ENCODE peak calls at places on chromosomes 5 and 9, in six cellular contexts. C is ecto neural progenitor cell; Y is activated CD8-positive, alpha-beta memory T cell treated with anti-CD3 and anti-CD28 coated beads, Interleukin-2, amount 50 U/mL, for 4 hours; R is EH; J is occipital lobe; V is endothelial cell. E is an unnamed sample.

GRCh38 chr9:122197334-122197872 is 31.4 kb downstream of the LHX6 start:
- DNase-seq in C (no peak), Y (no peak), R (no peak), J (no peak), V (no peak), E (no peak)

GRCh38 chr5:138463335-138464017 is 1.8 kb upstream of the EGR1 start:
- DNase-seq in C (no peak), Y (no peak), R (peak), J (no peak), V (no peak), E (no peak)

GRCh38 chr5:58148366-58148765 is 311.5 kb downstream of the PLK2 start:
- DNase-seq in C (no peak), Y (no peak), R (peak), J (no peak), V (no peak), E (no peak)

GRCh38 chr5:43409809-43410271 is 2.4 kb downstream of the CCL28 start:
- DNase-seq in C (no peak), Y (no peak), R (no peak), J (no peak), V (no peak), E (no peak)

GRCh38 chr9:36029765-36030528 is 6.8 kb upstream of the RECK start:
- DNase-seq in C (no peak), Y (no peak), R (peak), J (no peak), V (no peak), E (no peak)

GRCh38 chr5:179268399-179268952 is 76.8 kb downstream of the ADAMTS2 start:
- DNase-seq in C (no peak), Y (no peak), R (no peak), J (no peak), V (no peak), E (peak)

GRCh38 chr5:33257807-33258491 is 182.8 kb upstream of the TARS1 start:
- DNase-seq in C (no peak), Y (no peak), R (peak), J (no peak), V (no peak), E (no peak)

GRCh38 chr5:112862085-112862484 is 998 bp downstream of the SRP19 start:
- DNase-seq in C (no peak), Y (no peak), R (no peak), J (no peak), V (no peak), E (no peak)

GRCh38 chr5:143243103-143243502 is 160.4 kb downstream of the NR3C1 start:
- DNase-seq in C (no peak), Y (no peak), R (no peak), J (no peak), V (no peak), E (no peak)

E was measured in type B pancreatic cell.